ENCODE peak calls at places on chromosome 21, in ten cellular contexts. One of them, this sample, is unnamed. For H3K9me3, the result is how much of the 10 kb centered on the place peaks cover.

GRCh38 chr21:34280987-34281386 is 82.8 kb upstream of the KCNE2 start:
- DNase-seq in heart left ventricle: peak
- DNase-seq in pancreas: no peak
- DNase-seq in spleen: no peak
- DNase-seq in thoracic aorta: no peak
- DNase-seq in sigmoid colon: peak
- DNase-seq in neuronal stem cell: no peak
- DNase-seq in HAP-1: no peak
- DNase-seq in upper lobe of right lung: no peak
- DNase-seq in OCI-LY7: no peak
- DNase-seq in this sample: no peak

GRCh38 chr21:36730291-36731281 is 31.7 kb downstream of the SIM2 start:
- DNase-seq in heart left ventricle: no peak
- DNase-seq in pancreas: no peak
- DNase-seq in spleen: peak
- DNase-seq in thoracic aorta: no peak
- DNase-seq in sigmoid colon: no peak
- DNase-seq in neuronal stem cell: no peak
- DNase-seq in HAP-1: no peak
- DNase-seq in upper lobe of right lung: no peak
- DNase-seq in OCI-LY7: no peak
- DNase-seq in this sample: no peak

GRCh38 chr21:15659768-15660423 is 69.9 kb upstream of the USP25 start:
- DNase-seq in heart left ventricle: no peak
- DNase-seq in pancreas: no peak
- DNase-seq in spleen: no peak
- DNase-seq in thoracic aorta: no peak
- DNase-seq in sigmoid colon: no peak
- DNase-seq in neuronal stem cell: no peak
- DNase-seq in HAP-1: no peak
- DNase-seq in upper lobe of right lung: no peak
- DNase-seq in OCI-LY7: no peak
- DNase-seq in this sample: no peak

GRCh38 chr21:38234395-38235142 is 22.2 kb upstream of the KCNJ15 start:
- DNase-seq in heart left ventricle: no peak
- DNase-seq in pancreas: no peak
- DNase-seq in spleen: no peak
- DNase-seq in thoracic aorta: no peak
- DNase-seq in sigmoid colon: no peak
- DNase-seq in neuronal stem cell: no peak
- DNase-seq in HAP-1: no peak
- DNase-seq in upper lobe of right lung: no peak
- DNase-seq in OCI-LY7: no peak
- DNase-seq in this sample: no peak

GRCh38 chr21:34227386-34227852 is 136.4 kb upstream of the KCNE2 start:
- DNase-seq in heart left ventricle: no peak
- DNase-seq in pancreas: no peak
- DNase-seq in spleen: no peak
- DNase-seq in thoracic aorta: peak
- DNase-seq in sigmoid colon: no peak
- DNase-seq in neuronal stem cell: no peak
- DNase-seq in HAP-1: no peak
- DNase-seq in upper lobe of right lung: no peak
- DNase-seq in OCI-LY7: no peak
- DNase-seq in this sample: no peak

GRCh38 chr21:33414926-33415325 is 11.7 kb downstream of the IFNGR2 start:
- DNase-seq in heart left ventricle: no peak
- DNase-seq in pancreas: no peak
- DNase-seq in spleen: no peak
- DNase-seq in thoracic aorta: no peak
- DNase-seq in sigmoid colon: no peak
- DNase-seq in neuronal stem cell: no peak
- DNase-seq in HAP-1: no peak
- DNase-seq in upper lobe of right lung: no peak
- DNase-seq in OCI-LY7: no peak
- DNase-seq in this sample: no peak

GRCh38 chr21:45096216-45096615 is 21.8 kb downstream of the ADARB1 start:
- DNase-seq in heart left ventricle: no peak
- DNase-seq in pancreas: no peak
- DNase-seq in spleen: no peak
- DNase-seq in thoracic aorta: no peak
- DNase-seq in sigmoid colon: no peak
- DNase-seq in neuronal stem cell: no peak
- DNase-seq in HAP-1: no peak
- DNase-seq in upper lobe of right lung: no peak
- DNase-seq in OCI-LY7: no peak
- DNase-seq in this sample: no peak

GRCh38 chr21:32569261-32570230 is 15.8 kb downstream of the TCP10L start:
- DNase-seq in heart left ventricle: peak
- DNase-seq in pancreas: peak
- DNase-seq in spleen: peak
- DNase-seq in thoracic aorta: no peak
- DNase-seq in sigmoid colon: peak
- DNase-seq in neuronal stem cell: peak
- DNase-seq in HAP-1: peak
- DNase-seq in upper lobe of right lung: peak
- DNase-seq in OCI-LY7: peak
- DNase-seq in this sample: peak

GRCh38 chr21:26169061-26169610 is 1.4 kb downstream of the APP start:
- DNase-seq in heart left ventricle: no peak
- DNase-seq in pancreas: peak
- DNase-seq in spleen: no peak
- DNase-seq in thoracic aorta: no peak
- DNase-seq in sigmoid colon: peak
- DNase-seq in neuronal stem cell: peak
- DNase-seq in HAP-1: peak
- DNase-seq in upper lobe of right lung: no peak
- DNase-seq in OCI-LY7: no peak
- DNase-seq in this sample: no peak

GRCh38 chr21:42047821-42048613 is 23.1 kb upstream of the UMODL1 start:
- DNase-seq in heart left ventricle: no peak
- DNase-seq in pancreas: no peak
- DNase-seq in spleen: peak
- DNase-seq in thoracic aorta: peak
- DNase-seq in sigmoid colon: no peak
- DNase-seq in neuronal stem cell: no peak
- DNase-seq in HAP-1: no peak
- DNase-seq in upper lobe of right lung: no peak
- DNase-seq in OCI-LY7: no peak
- DNase-seq in this sample: no peak

GRCh38 chr21:42579456-42580075 is 65.9 kb downstream of the SLC37A1 start:
- DNase-seq in heart left ventricle: no peak
- DNase-seq in pancreas: peak
- DNase-seq in spleen: peak
- DNase-seq in thoracic aorta: no peak
- DNase-seq in sigmoid colon: peak
- DNase-seq in neuronal stem cell: no peak
- DNase-seq in HAP-1: no peak
- DNase-seq in upper lobe of right lung: no peak
- DNase-seq in OCI-LY7: no peak
- DNase-seq in this sample: no peak

GRCh38 chr21:38806153-38806941 is 618 bp downstream of the ETS2 start:
- DNase-seq in heart left ventricle: peak
- DNase-seq in pancreas: peak
- DNase-seq in spleen: peak
- DNase-seq in thoracic aorta: no peak
- DNase-seq in sigmoid colon: peak
- DNase-seq in neuronal stem cell: peak
- DNase-seq in HAP-1: peak
- DNase-seq in upper lobe of right lung: peak
- DNase-seq in OCI-LY7: peak
- DNase-seq in this sample: no peak

GRCh38 chr21:42156690-42157605 is 62.0 kb upstream of the ABCG1 start:
- DNase-seq in heart left ventricle: no peak
- DNase-seq in pancreas: no peak
- DNase-seq in spleen: no peak
- DNase-seq in thoracic aorta: no peak
- DNase-seq in sigmoid colon: no peak
- DNase-seq in neuronal stem cell: no peak
- DNase-seq in HAP-1: peak
- DNase-seq in upper lobe of right lung: peak
- DNase-seq in OCI-LY7: no peak
- DNase-seq in this sample: no peak

GRCh38 chr21:33761104-33762036 is 119.1 kb downstream of the ITSN1 start:
- DNase-seq in heart left ventricle: no peak
- DNase-seq in pancreas: no peak
- DNase-seq in spleen: no peak
- DNase-seq in thoracic aorta: no peak
- DNase-seq in sigmoid colon: no peak
- DNase-seq in neuronal stem cell: no peak
- DNase-seq in HAP-1: peak
- DNase-seq in upper lobe of right lung: no peak
- DNase-seq in OCI-LY7: no peak
- DNase-seq in this sample: no peak

GRCh38 chr21:18289876-18290275 is 45.2 kb downstream of the CHODL start:
- DNase-seq in heart left ventricle: no peak
- DNase-seq in pancreas: no peak
- DNase-seq in spleen: no peak
- DNase-seq in thoracic aorta: no peak
- DNase-seq in sigmoid colon: no peak
- DNase-seq in neuronal stem cell: no peak
- DNase-seq in HAP-1: no peak
- DNase-seq in upper lobe of right lung: no peak
- DNase-seq in OCI-LY7: no peak
- DNase-seq in this sample: no peak

GRCh38 chr21:29257701-29258100 is 41.0 kb upstream of the BACH1 start:
- DNase-seq in heart left ventricle: no peak
- DNase-seq in pancreas: no peak
- DNase-seq in spleen: no peak
- DNase-seq in thoracic aorta: no peak
- DNase-seq in sigmoid colon: no peak
- DNase-seq in neuronal stem cell: no peak
- DNase-seq in HAP-1: no peak
- DNase-seq in upper lobe of right lung: no peak
- DNase-seq in OCI-LY7: no peak
- DNase-seq in this sample: no peak

DNA sequence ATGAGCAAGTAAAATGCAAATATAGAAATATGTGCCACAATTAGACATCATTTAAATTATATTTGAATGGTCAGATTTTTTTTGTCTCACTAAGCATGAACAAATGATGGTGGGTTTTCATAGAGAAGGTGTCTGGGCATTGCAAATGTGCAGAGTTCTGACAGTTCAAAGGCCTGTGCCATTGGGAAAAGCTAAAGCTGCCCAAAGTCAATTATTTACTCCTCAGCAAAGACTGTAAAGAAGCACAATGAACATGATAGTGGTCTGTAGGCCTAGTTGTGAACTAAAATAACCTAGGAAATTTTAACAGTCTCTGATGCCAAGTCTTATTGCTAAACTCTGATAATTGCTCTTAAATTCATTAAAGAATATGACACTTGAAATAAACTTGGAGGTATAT is 874.2 kb upstream of the ADAMTS5 start:
- DNase-seq in heart left ventricle: no peak
- DNase-seq in pancreas: no peak
- DNase-seq in spleen: no peak
- DNase-seq in thoracic aorta: no peak
- DNase-seq in sigmoid colon: no peak
- DNase-seq in neuronal stem cell: no peak
- DNase-seq in HAP-1: no peak
- DNase-seq in upper lobe of right lung: no peak
- DNase-seq in OCI-LY7: no peak
- DNase-seq in this sample: no peak
- H3K9me3 ChIP-seq in heart left ventricle: under half
- H3K9me3 ChIP-seq in pancreas: under half
- H3K9me3 ChIP-seq in spleen: under half
- H3K9me3 ChIP-seq in thoracic aorta: under half
- H3K9me3 ChIP-seq in sigmoid colon: under half
- H3K9me3 ChIP-seq in neuronal stem cell: under half
- H3K9me3 ChIP-seq in HAP-1: under half
- H3K9me3 ChIP-seq in upper lobe of right lung: under half
- H3K9me3 ChIP-seq in OCI-LY7: under half
- H3K9me3 ChIP-seq in this sample: under half

DNA sequence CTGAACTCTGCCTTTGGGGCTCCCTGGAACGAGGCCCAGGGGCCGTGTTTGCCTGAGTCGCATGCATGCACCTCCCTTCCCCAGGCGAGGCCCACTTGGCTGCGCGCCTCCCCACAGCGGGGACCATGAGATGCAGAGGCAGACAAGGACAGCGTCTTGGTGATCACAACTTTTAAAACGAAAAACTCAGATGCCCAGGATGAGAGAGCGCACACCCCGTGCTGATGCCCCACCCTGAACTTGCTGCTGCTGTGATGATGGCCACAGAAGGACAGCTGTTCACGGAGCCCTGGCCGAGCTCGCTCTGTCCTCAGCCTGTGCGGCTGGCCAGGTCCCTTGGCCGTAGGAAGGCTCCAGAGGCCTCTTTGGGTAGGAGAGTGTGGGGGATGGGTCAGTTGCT is 11.4 kb upstream of the PRMT2 start:
- DNase-seq in heart left ventricle: no peak
- DNase-seq in pancreas: no peak
- DNase-seq in spleen: no peak
- DNase-seq in thoracic aorta: no peak
- DNase-seq in sigmoid colon: no peak
- DNase-seq in neuronal stem cell: no peak
- DNase-seq in HAP-1: no peak
- DNase-seq in upper lobe of right lung: no peak
- DNase-seq in OCI-LY7: no peak
- DNase-seq in this sample: no peak
- H3K9me3 ChIP-seq in heart left ventricle: under half
- H3K9me3 ChIP-seq in pancreas: under half
- H3K9me3 ChIP-seq in spleen: under half
- H3K9me3 ChIP-seq in thoracic aorta: under half
- H3K9me3 ChIP-seq in sigmoid colon: under half
- H3K9me3 ChIP-seq in neuronal stem cell: half or more
- H3K9me3 ChIP-seq in HAP-1: under half
- H3K9me3 ChIP-seq in upper lobe of right lung: under half
- H3K9me3 ChIP-seq in OCI-LY7: under half
- H3K9me3 ChIP-seq in this sample: under half

GRCh38 chr21:46109251-46110221 is 11.6 kb downstream of the COL6A2 start:
- DNase-seq in heart left ventricle: peak
- DNase-seq in pancreas: peak
- DNase-seq in spleen: peak
- DNase-seq in thoracic aorta: peak
- DNase-seq in sigmoid colon: peak
- DNase-seq in neuronal stem cell: no peak
- DNase-seq in HAP-1: no peak
- DNase-seq in upper lobe of right lung: peak
- DNase-seq in OCI-LY7: no peak
- DNase-seq in this sample: no peak
- H3K9me3 ChIP-seq in heart left ventricle: under half
- H3K9me3 ChIP-seq in pancreas: under half
- H3K9me3 ChIP-seq in spleen: under half
- H3K9me3 ChIP-seq in thoracic aorta: under half
- H3K9me3 ChIP-seq in sigmoid colon: under half
- H3K9me3 ChIP-seq in neuronal stem cell: under half
- H3K9me3 ChIP-seq in HAP-1: under half
- H3K9me3 ChIP-seq in upper lobe of right lung: under half
- H3K9me3 ChIP-seq in OCI-LY7: under half
- H3K9me3 ChIP-seq in this sample: under half

DNA sequence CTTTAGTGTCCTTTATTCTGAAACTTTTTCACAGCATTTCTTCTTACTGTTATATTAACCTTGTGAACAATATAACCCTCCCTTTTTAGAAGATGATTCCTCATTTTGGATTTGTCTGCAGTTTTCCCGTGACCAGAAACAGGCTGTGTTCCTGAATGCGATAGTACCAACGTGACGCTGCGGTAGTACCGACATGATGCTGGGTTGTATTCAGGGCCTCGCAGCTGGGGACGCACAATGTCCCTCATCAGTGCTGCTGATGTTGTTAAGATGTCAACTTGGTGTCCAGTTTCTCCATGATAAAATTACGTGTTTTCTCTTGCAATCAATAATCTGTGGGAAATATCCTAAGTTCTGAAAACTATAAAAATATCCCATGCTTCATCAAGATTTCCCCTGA is 761.4 kb upstream of the TPTE start:
- DNase-seq in heart left ventricle: no peak
- DNase-seq in pancreas: no peak
- DNase-seq in spleen: no peak
- DNase-seq in thoracic aorta: no peak
- DNase-seq in sigmoid colon: no peak
- DNase-seq in neuronal stem cell: no peak
- DNase-seq in HAP-1: no peak
- DNase-seq in upper lobe of right lung: no peak
- DNase-seq in OCI-LY7: no peak
- DNase-seq in this sample: no peak
- H3K9me3 ChIP-seq in heart left ventricle: under half
- H3K9me3 ChIP-seq in pancreas: under half
- H3K9me3 ChIP-seq in spleen: half or more
- H3K9me3 ChIP-seq in thoracic aorta: under half
- H3K9me3 ChIP-seq in sigmoid colon: under half
- H3K9me3 ChIP-seq in neuronal stem cell: under half
- H3K9me3 ChIP-seq in HAP-1: under half
- H3K9me3 ChIP-seq in upper lobe of right lung: under half
- H3K9me3 ChIP-seq in OCI-LY7: half or more
- H3K9me3 ChIP-seq in this sample: under half

This sample was measured in T-helper 17 cell.